ENCODE peak calls at places on chromosomes 3 and 15, in eight cellular contexts. A is Jurkat, Clone E6-1; K is CD8-positive, alpha-beta memory T cell; G is adrenal gland; V is smooth muscle cell of the brain vasculature; M is iris pigment epithelial cell; S is T-helper 1 cell; U is NCI-H774. J is an unnamed sample.

GRCh38 chr3:153165211-153165815 is 3.3 kb downstream of the RAP2B start:
- DNase-seq in A (peak), S (no peak), K (no peak), V (no peak), M (no peak), U (no peak), G (no peak), J (peak)

GRCh38 chr3:48412375-48413001 is 17.4 kb downstream of the PLXNB1 start:
- DNase-seq in U (no peak), V (no peak), M (no peak), K (peak), S (no peak), A (no peak), G (no peak), J (peak)

GRCh38 chr3:127422663-127423375 is 135.0 kb upstream of the PRR20G start:
- DNase-seq in G (peak), V (no peak), K (no peak), M (no peak), S (no peak), A (no peak), U (no peak), J (no peak)

GRCh38 chr3:182786564-182787196 is 6.6 kb upstream of the ATP11B start:
- DNase-seq in S (no peak), G (no peak), A (no peak), U (no peak), K (no peak), M (no peak), V (no peak), J (no peak)

GRCh38 chr3:141105828-141106628 is 54.9 kb downstream of the SPSB4 start:
- DNase-seq in A (peak), S (no peak), M (peak), K (peak), G (peak), V (peak), U (peak), J (peak)

GRCh38 chr3:100213891-100214573 is 46.8 kb upstream of the TBC1D23 start:
- DNase-seq in S (no peak), M (peak), K (no peak), U (no peak), G (no peak), A (no peak), V (no peak), J (no peak)

GRCh38 chr3:57079221-57079831 is 18.9 kb downstream of the SPATA12 start:
- DNase-seq in G (peak), M (no peak), U (peak), S (no peak), A (no peak), V (no peak), K (no peak), J (peak)

GRCh38 chr3:9916346-9916733 is 558 bp upstream of the IL17RC start:
- DNase-seq in M (peak), S (no peak), K (no peak), A (no peak), G (no peak), U (no peak), V (no peak), J (no peak)

GRCh38 chr3:50592568-50592967 is 19.0 kb downstream of the CISH start:
- DNase-seq in M (no peak), V (no peak), A (no peak), G (no peak), S (no peak), U (no peak), K (no peak), J (no peak)

GRCh38 chr3:168100777-168101492 is 5.2 kb upstream of the GOLIM4 start:
- DNase-seq in M (no peak), A (no peak), U (no peak), K (no peak), G (no peak), S (no peak), V (no peak), J (no peak)

GRCh38 chr15:39195988-39196486 is 384.8 kb upstream of the THBS1 start:
- DNase-seq in G (no peak), V (no peak), K (no peak), M (peak), A (no peak), S (no peak), U (no peak), J (no peak)

GRCh38 chr3:35389907-35390306 is 249.4 kb upstream of the ARPP21 start:
- DNase-seq in K (no peak), V (no peak), A (no peak), M (no peak), U (no peak), S (no peak), G (no peak), J (no peak)

GRCh38 chr15:86620636-86621349 is 541.1 kb downstream of the AGBL1 start:
- DNase-seq in S (no peak), M (no peak), G (no peak), A (no peak), V (no peak), K (no peak), U (no peak), J (no peak)

GRCh38 chr3:190848891-190849290 is 13.6 kb downstream of the GMNC start:
- DNase-seq in S (no peak), M (no peak), A (no peak), K (no peak), G (no peak), V (no peak), U (no peak), J (no peak)

GRCh38 chr3:179098388-179099077 is 26.9 kb upstream of the ZMAT3 start:
- DNase-seq in K (no peak), A (no peak), M (peak), S (no peak), V (no peak), U (no peak), G (no peak), J (no peak)

GRCh38 chr15:62848631-62849050 is 193.9 kb upstream of the TPM1 start:
- DNase-seq in K (no peak), A (no peak), M (no peak), V (no peak), G (no peak), S (no peak), U (no peak), J (no peak)

GRCh38 chr3:38126121-38126892 is 10.6 kb downstream of the ACAA1 start:
- DNase-seq in U (no peak), S (no peak), K (no peak), A (no peak), M (no peak), G (no peak), V (no peak), J (no peak)

GRCh38 chr3:35744419-35744818 is 105.1 kb downstream of the ARPP21 start:
- DNase-seq in A (no peak), K (no peak), G (no peak), U (no peak), V (no peak), S (no peak), M (no peak), J (no peak)

GRCh38 chr3:111910806-111911205 is 51.7 kb downstream of the PHLDB2 start:
- DNase-seq in G (no peak), A (no peak), M (peak), S (no peak), V (no peak), U (no peak), K (no peak), J (no peak)

GRCh38 chr15:78396976-78397375 is 41.0 kb upstream of the IREB2 start:
- DNase-seq in U (no peak), K (no peak), G (peak), A (no peak), V (no peak), S (no peak), M (peak), J (no peak)

GRCh38 chr3:82236257-82236656 is 474.8 kb upstream of the GBE1 start:
- DNase-seq in U (no peak), G (no peak), V (no peak), K (no peak), M (no peak), A (no peak), S (no peak), J (no peak)

GRCh38 chr15:62648954-62649353 is 393.6 kb upstream of the TPM1 start:
- DNase-seq in G (no peak), S (no peak), U (no peak), M (peak), V (no peak), K (no peak), A (no peak), J (no peak)

J was measured in B cell.